ENCODE peak calls at places on chromosomes 2 and 18, in nine cellular contexts. F is HepG2, U is breast epithelium, X is spleen, D is stomach, M is HCT116, E is sigmoid colon, C is GM12892, W is SK-N-SH. K is an unnamed sample.

GRCh38 chr18:400466-400865 is 100.0 kb downstream of the COLEC12 start:
- DNase-seq in F (no peak), U (no peak), X (no peak), D (no peak), M (no peak), E (no peak), C (no peak), W (no peak), K (no peak)

GRCh38 chr2:232204457-232204931 is 174.1 kb upstream of the ALPP start:
- DNase-seq in F (peak; percentile 77), U (no peak), X (no peak), D (peak; percentile 66), M (no peak), E (peak; percentile 74), C (no peak), W (no peak), K (no peak)

GRCh38 chr18:48919547-48919946 is 31.2 kb downstream of the SMAD7 start:
- DNase-seq in F (no peak), U (no peak), X (no peak), D (no peak), M (no peak), E (peak; percentile 14), C (no peak), W (no peak), K (no peak)

GRCh38 chr2:212595036-212595654 is 56.5 kb upstream of the ERBB4 start:
- DNase-seq in F (peak; percentile 5), U (no peak), X (no peak), D (no peak), M (peak; percentile 32), E (no peak), C (no peak), W (no peak), K (no peak)

GRCh38 chr2:149098722-149099121 is 60.2 kb downstream of the LYPD6B start:
- DNase-seq in F (no peak), U (no peak), X (no peak), D (no peak), M (no peak), E (no peak), C (no peak), W (no peak), K (no peak)

GRCh38 chr18:36187826-36188721 is 777 bp downstream of the MOCOS start:
- DNase-seq in F (peak; percentile 52), U (no peak), X (peak; percentile 77), D (peak; percentile 30), M (peak; percentile 28), E (no peak), C (no peak), W (no peak), K (peak; percentile 70)

GRCh38 chr2:86037141-86037794 is 68.4 kb downstream of the POLR1A start:
- DNase-seq in F (no peak), U (no peak), X (peak; percentile 87), D (peak; percentile 49), M (no peak), E (peak; percentile 91), C (no peak), W (no peak), K (peak; percentile 80)

GRCh38 chr18:36572135-36572856 is 256.5 kb downstream of the TPGS2 start:
- DNase-seq in F (peak; percentile 19), U (no peak), X (no peak), D (no peak), M (peak; percentile 8), E (no peak), C (no peak), W (peak; percentile 48), K (no peak)

GRCh38 chr2:16626497-16626896 is 39.1 kb downstream of the CYRIA start:
- DNase-seq in F (no peak), U (no peak), X (no peak), D (no peak), M (no peak), E (no peak), C (no peak), W (no peak), K (no peak)

GRCh38 chr18:159037-159652 is 788 bp downstream of the USP14 start:
- DNase-seq in F (peak; percentile 33), U (no peak), X (no peak), D (no peak), M (no peak), E (no peak), C (no peak), W (peak; percentile 26), K (no peak)

GRCh38 chr2:49798570-49798969 is 644.3 kb upstream of the FSHR start:
- DNase-seq in F (no peak), U (no peak), X (no peak), D (no peak), M (no peak), E (no peak), C (no peak), W (no peak), K (no peak)

GRCh38 chr2:49807689-49808088 is 653.4 kb upstream of the FSHR start:
- DNase-seq in F (no peak), U (no peak), X (no peak), D (no peak), M (no peak), E (no peak), C (no peak), W (no peak), K (no peak)

GRCh38 chr2:49796221-49796705 is 641.9 kb upstream of the FSHR start:
- DNase-seq in F (no peak), U (no peak), X (no peak), D (no peak), M (no peak), E (no peak), C (no peak), W (no peak), K (no peak)

GRCh38 chr2:49801898-49802297 is 647.6 kb upstream of the FSHR start:
- DNase-seq in F (no peak), U (no peak), X (no peak), D (no peak), M (no peak), E (no peak), C (no peak), W (no peak), K (no peak)
- TF ChIP-seq POLR2AphosphoS5 in F (no peak), U (no peak), X (no peak), D (no peak), M (no peak), E (no peak), C (no peak), W (no peak), K (no peak)

DNA sequence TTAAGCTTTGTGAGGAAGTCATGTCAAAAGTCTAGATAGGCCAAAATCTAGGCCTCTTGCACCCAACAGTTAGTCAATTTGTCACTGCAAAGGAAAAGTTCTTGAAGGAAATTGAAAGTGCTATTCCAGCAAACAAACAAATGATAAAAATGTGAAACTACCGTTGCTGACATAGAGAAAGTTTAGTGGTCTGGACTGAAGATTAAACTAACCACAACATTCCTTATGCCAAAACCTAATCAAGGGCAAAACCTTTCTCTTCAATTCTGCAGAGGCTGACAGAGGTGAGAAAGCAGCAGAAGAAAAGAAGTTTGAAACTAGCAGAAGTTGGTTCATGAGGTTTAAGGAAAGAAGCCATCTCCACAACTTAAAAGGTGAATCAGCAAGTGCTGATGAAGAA is 44.0 kb upstream of the LRRTM4 start:
- DNase-seq in F (no peak), U (no peak), X (no peak), D (no peak), M (no peak), E (no peak), C (no peak), W (no peak), K (no peak)
- TF ChIP-seq POLR2AphosphoS5 in F (no peak), U (no peak), X (no peak), D (no peak), M (no peak), E (no peak), C (no peak), W (no peak), K (no peak)

DNA sequence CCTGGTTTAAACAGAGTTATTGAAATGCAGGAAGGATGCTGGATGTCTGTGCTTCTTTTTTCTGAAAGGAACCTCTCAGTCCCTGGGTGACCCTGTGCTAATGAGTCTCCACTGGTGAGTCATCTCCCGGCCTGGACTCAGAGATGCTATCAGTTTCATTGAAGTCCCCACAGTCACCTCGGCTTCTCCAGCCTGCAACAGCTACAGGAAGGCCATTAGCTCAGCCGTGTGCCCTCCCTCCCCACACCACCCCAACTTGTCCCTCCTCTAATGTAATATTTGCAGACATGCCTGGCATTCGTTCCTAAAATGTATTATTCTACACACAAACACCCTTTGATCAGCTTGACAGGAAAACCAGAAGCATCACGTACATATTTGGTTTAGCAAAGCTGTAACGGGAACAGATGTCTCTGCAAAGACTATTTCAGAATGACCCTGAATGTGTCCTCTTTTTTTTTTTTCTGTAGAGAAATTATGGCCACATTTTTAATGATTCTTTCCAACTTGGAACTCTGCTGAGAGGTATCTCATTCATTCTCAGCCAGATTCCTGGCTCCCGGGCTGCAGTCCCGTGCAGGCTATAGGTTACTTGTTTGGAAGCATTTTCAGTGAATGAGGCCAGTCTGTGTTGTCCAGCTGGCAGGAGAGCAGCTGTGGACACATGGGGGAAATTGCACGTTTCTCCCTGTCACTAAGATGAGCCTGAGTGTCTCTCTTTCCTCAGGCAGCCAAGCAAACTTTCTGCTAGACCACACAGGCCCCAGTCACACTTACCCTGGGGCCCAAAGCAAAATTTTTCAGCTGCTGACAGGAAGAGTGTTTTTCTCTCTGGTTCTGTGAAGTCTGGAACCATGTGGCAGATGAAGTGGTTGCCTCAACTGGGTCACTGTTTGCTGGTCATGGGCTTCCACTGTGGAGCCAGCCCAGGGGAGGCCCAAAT is 430.9 kb downstream of the LPIN1 start:
- DNase-seq in F (peak; percentile 62), U (no peak), X (no peak), D (peak; percentile 29), M (no peak), E (peak; percentile 87), C (peak; percentile 34), W (peak; percentile 80), K (no peak)
- TF ChIP-seq POLR2AphosphoS5 in F (no peak), U (no peak), X (no peak), D (no peak), M (no peak), E (no peak), C (no peak), W (no peak), K (no peak)

DNA sequence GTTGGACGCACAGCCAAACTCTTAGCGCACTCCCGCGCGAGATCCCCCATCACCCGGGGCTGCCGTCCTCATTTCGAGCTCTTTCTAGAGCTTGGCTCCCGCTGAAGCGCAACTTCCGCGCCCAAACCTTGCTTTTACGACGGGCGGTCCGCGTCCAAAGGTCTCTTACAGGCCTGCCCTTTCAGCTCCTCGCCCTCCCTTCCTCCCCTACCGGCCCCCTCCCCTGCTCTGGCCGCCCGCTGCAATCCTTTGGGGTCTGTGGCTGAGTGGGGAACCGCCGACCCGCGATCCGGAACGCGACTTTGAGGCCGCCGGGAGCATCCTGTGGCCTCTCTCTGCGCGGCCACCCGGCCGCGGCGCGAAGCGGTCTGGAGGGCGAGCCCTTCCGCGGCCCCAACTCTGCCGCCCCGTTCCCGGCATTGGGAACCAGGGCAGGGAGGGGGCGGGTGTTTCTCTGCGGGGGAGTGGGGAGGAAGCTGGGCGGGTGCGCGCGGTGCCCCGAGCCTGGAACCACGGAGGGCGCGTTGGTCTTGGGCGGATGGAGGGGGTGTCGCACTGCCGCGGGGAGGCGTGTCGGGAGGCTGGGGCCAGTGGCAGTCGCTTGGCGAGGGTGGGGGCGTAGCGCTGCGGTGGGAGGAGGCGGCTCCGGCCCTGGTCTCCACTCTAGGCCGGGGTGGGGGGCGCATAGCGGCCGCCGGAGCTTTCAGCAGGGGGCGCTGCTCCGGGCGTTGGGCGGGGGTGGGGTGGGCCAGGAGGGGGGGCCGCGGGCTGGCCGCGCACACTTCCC is at the start of gene GDF7:
- DNase-seq in F (peak; percentile 46), U (no peak), X (peak; percentile 90), D (no peak), M (no peak), E (no peak), C (peak; percentile 69), W (peak; percentile 93), K (no peak)
- TF ChIP-seq POLR2AphosphoS5 in F (peak; percentile 22), U (no peak), X (peak; percentile 48), D (no peak), M (no peak), E (no peak), C (no peak), W (no peak), K (no peak)

GRCh38 chr2:223414646-223415045 is 187.5 kb downstream of the SCG2 start:
- DNase-seq in F (no peak), U (no peak), X (no peak), D (no peak), M (no peak), E (peak; percentile 68), C (no peak), W (no peak), K (no peak)
- TF ChIP-seq POLR2AphosphoS5 in F (no peak), U (no peak), X (no peak), D (no peak), M (no peak), E (peak; percentile 14), C (no peak), W (no peak), K (no peak)